ENCODE peak calls at places on chromosome 17, in nine cellular contexts. E is spleen, U is ovary, B is upper lobe of left lung, G is Peyer's patch, K is testis, I is heart left ventricle, Z is NB4, T is body of pancreas. S is an unnamed sample.
A peak's percentile ranks its signal among the peaks of the same experiment; 100 is the strongest.

GRCh38 chr17:31313982-31314787 is at the start of gene EVI2B:
- DNase-seq in E (no peak), U (no peak), B (no peak), G (no peak), K (no peak), I (no peak), Z (peak; percentile 90), T (no peak), S (no peak)

GRCh38 chr17:61461967-61462733 is 9.9 kb downstream of the TBX4 start:
- DNase-seq in E (peak; percentile 64), U (no peak), B (peak; percentile 82), G (peak; percentile 46), K (no peak), I (no peak), Z (no peak), T (no peak), S (no peak)

GRCh38 chr17:34154916-34155730 is 100.0 kb upstream of the CCL2 start:
- DNase-seq in E (no peak), U (no peak), B (peak; percentile 27), G (no peak), K (no peak), I (no peak), Z (no peak), T (no peak), S (no peak)

GRCh38 chr17:20127660-20128413 is 118.7 kb downstream of the SPECC1 start:
- DNase-seq in E (no peak), U (no peak), B (no peak), G (no peak), K (no peak), I (no peak), Z (no peak), T (no peak), S (no peak)

GRCh38 chr17:9244066-9245052 is 223.0 kb downstream of the NTN1 start:
- DNase-seq in E (no peak), U (peak; percentile 52), B (peak; percentile 89), G (no peak), K (no peak), I (no peak), Z (no peak), T (no peak), S (peak; percentile 60)

GRCh38 chr17:9268546-9268945 is 247.2 kb downstream of the NTN1 start:
- DNase-seq in E (peak; percentile 1), U (no peak), B (no peak), G (no peak), K (no peak), I (no peak), Z (no peak), T (no peak), S (no peak)

GRCh38 chr17:83149761-83150251 is 70.4 kb downstream of the METRNL start:
- DNase-seq in E (peak; percentile 50), U (no peak), B (peak; percentile 62), G (no peak), K (peak; percentile 12), I (no peak), Z (no peak), T (peak; percentile 4), S (no peak)

GRCh38 chr17:27315322-27315721 is 21.4 kb downstream of the WSB1 start:
- DNase-seq in E (no peak), U (peak; percentile 83), B (no peak), G (no peak), K (peak; percentile 81), I (peak; percentile 84), Z (no peak), T (peak; percentile 46), S (peak; percentile 84)

GRCh38 chr17:32993977-32994376 is 2.3 kb downstream of the SPACA3 start:
- DNase-seq in E (no peak), U (no peak), B (no peak), G (no peak), K (no peak), I (no peak), Z (no peak), T (no peak), S (no peak)

GRCh38 chr17:43006639-43007551 is at the start of gene IFI35:
- DNase-seq in E (peak; percentile 95), U (peak; percentile 85), B (peak; percentile 90), G (peak; percentile 91), K (peak; percentile 89), I (peak; percentile 88), Z (peak; percentile 87), T (peak; percentile 87), S (peak; percentile 87)
- TF ChIP-seq CTCF in E (peak; percentile 46), U (no peak), B (peak; percentile 28), G (peak; percentile 41), K (peak; percentile 19), I (peak; percentile 78), Z (peak; percentile 37), T (peak; percentile 34), S (peak; percentile 68)

DNA sequence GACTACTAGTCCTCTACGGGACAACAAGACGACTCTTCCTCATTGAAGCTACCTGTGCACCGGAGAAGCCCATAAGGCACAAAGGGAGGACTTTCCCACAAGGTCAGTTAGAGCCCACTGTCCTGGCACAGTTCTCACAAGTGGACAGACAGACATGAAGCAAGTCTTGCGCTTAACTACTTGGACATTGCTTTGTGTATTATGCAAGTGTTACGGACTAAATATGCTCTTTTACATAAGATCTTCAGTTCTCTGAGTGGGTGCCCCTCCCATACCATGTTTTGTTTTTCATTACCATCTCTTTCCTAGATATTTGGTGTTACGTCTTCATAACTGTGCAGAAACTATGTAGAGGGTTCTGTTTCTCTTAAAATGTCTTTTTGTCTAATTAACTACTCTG is 18.1 kb downstream of the ANKRD40CL start:
- DNase-seq in E (no peak), U (no peak), B (no peak), G (no peak), K (no peak), I (no peak), Z (no peak), T (no peak), S (no peak)
- TF ChIP-seq POLR2A in E (no peak), U (no peak), B (no peak), G (no peak), K (no peak), I (no peak), Z (no peak), T (no peak), S (no peak)

GRCh38 chr17:55238197-55238930 is 26.4 kb upstream of the HLF start:
- DNase-seq in E (peak; percentile 93), U (peak; percentile 98), B (peak; percentile 97), G (peak; percentile 93), K (peak; percentile 98), I (peak; percentile 94), Z (no peak), T (peak; percentile 94), S (peak; percentile 95)

GRCh38 chr17:55241097-55241496 is 23.7 kb upstream of the HLF start:
- DNase-seq in E (no peak), U (no peak), B (no peak), G (no peak), K (no peak), I (no peak), Z (no peak), T (no peak), S (no peak)

GRCh38 chr17:55237268-55237667 is 27.5 kb upstream of the HLF start:
- DNase-seq in E (no peak), U (no peak), B (no peak), G (no peak), K (no peak), I (no peak), Z (no peak), T (no peak), S (no peak)

GRCh38 chr17:55238931-55239297 is 25.8 kb upstream of the HLF start:
- DNase-seq in E (no peak), U (no peak), B (no peak), G (peak; percentile 51), K (peak; percentile 25), I (no peak), Z (no peak), T (peak; percentile 16), S (no peak)

GRCh38 chr17:55237826-55238196 is 26.9 kb upstream of the HLF start:
- DNase-seq in E (no peak), U (no peak), B (no peak), G (no peak), K (no peak), I (no peak), Z (no peak), T (no peak), S (no peak)
- H3K4me3 ChIP-seq in E (peak overlapping the region; percentile 47), U (peak overlapping the region; percentile 41), B (peak overlapping the region; percentile 53), G (peak overlapping the region; percentile 53), K (peak overlapping the region; percentile 64), I (peak overlapping the region; percentile 36), Z (no peak overlapping the region), T (peak overlapping the region; percentile 3), S (peak overlapping the region; percentile 20)

DNA sequence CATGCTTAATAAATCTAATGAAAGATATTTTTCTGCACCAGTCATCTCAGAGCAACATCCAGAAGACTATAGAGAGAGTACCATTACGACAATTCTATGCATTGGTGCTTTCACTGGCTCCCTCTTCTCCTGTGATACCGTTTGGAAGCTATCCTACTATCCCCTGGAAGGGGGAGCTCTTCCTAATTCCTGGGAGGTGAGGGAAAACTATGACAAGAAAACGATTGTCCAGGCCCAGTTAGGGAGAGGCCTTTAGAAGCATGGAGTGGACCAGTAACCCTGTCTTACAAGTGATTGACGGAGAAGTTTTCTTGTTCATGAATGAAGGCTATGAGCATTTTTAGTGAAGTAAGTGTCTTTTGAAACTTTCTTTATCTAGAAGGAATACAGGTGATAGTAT is 150.2 kb downstream of the TANC2 start:
- DNase-seq in E (no peak), U (no peak), B (no peak), G (no peak), K (no peak), I (no peak), Z (no peak), T (no peak), S (no peak)
- TF ChIP-seq CTCF in E (no peak), U (no peak), B (no peak), G (no peak), K (no peak), I (no peak), Z (no peak), T (no peak), S (no peak)

DNA sequence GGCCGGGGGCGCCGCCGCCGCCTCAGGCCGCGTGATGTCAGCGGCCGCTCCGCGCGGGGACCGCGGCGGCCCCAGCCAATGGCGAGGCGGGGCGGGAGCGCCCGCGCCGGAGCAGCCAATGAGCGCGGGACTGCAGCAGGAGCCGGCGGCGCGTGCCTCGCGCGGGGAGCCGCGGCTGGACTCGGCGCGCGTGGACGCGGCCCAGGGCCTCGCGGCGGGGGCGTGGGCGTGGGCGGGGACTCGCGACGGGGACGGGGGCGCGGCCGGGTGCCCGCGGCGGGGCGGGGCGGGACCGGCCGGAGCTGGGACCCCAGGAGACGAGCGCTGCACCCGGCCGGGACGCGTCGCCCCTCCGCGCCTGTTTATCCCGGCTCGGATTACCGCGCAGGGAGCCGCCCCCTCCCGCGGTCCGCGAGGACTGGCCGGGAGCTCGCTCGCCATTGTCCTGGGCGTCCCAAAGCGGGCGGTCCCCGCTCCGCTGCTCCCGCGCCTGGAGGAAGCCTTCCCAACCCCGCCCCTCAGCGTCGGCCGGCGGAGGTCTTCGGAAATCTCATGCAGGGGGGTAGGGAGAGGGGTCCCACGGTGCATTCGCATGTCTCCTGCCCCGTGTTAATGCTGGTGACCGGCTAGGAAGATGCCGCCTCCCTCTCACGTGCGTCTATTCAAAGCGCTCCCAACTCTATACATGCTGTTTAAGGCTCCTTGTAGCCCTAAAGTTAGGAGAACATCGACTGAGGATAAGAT is at the start of gene RNF157:
- DNase-seq in E (peak; percentile 91), U (peak; percentile 39), B (peak; percentile 94), G (peak; percentile 82), K (peak; percentile 76), I (peak; percentile 63), Z (peak; percentile 40), T (peak; percentile 52), S (peak; percentile 27)
- TF ChIP-seq POLR2A in E (no peak), U (no peak), B (no peak), G (peak; percentile 55), K (no peak), I (no peak), Z (no peak), T (peak; percentile 27), S (peak; percentile 31)

S was measured in uterus.